ENCODE peak calls at places on chromosomes 2 and 18, in four cellular contexts. E is GM12891, V is GM12878, C is K562. H is an unnamed sample.

GRCh38 chr2:70920367-70920715 is 15.4 kb upstream of the ATP6V1B1 start:
- DNase-seq in E (no peak), V (no peak), C (no peak), H (no peak)

GRCh38 chr2:86027913-86028762 is 77.5 kb downstream of the POLR1A start:
- DNase-seq in V (no peak), C (no peak), E (no peak), H (no peak)

GRCh38 chr2:96537734-96538486 is 1.4 kb downstream of the ARID5A start:
- DNase-seq in V (no peak), E (no peak), C (no peak), H (peak)

GRCh38 chr2:161028581-161028980 is 131.6 kb upstream of the TANK start:
- DNase-seq in V (no peak), E (no peak), C (no peak), H (no peak)

GRCh38 chr2:210224660-210225460 is at the start of gene ACADL:
- DNase-seq in E (peak), C (peak), V (no peak), H (peak)

GRCh38 chr2:71850306-71850801 is 297.3 kb downstream of the CYP26B1 start:
- DNase-seq in V (no peak), E (no peak), C (no peak), H (no peak)

GRCh38 chr2:101196220-101196661 is 45.1 kb upstream of the TBC1D8 start:
- DNase-seq in E (no peak), C (no peak), V (no peak), H (no peak)

GRCh38 chr2:27681844-27682243 is 18.2 kb downstream of the SLC4A1AP start:
- DNase-seq in V (no peak), E (no peak), C (no peak), H (no peak)

GRCh38 chr2:37590119-37590571 is 81.3 kb downstream of the CDC42EP3 start:
- DNase-seq in E (no peak), V (no peak), C (no peak), H (no peak)

GRCh38 chr18:11868230-11868629 is 17.0 kb downstream of the CHMP1B start:
- DNase-seq in E (no peak), V (no peak), C (no peak), H (no peak)

GRCh38 chr2:96527990-96528679 is 8.4 kb upstream of the ARID5A start:
- DNase-seq in C (no peak), V (peak), E (no peak), H (peak)

GRCh38 chr18:59021500-59021899 is 118.2 kb upstream of the SEC11C start:
- DNase-seq in V (no peak), C (no peak), E (no peak), H (no peak)

GRCh38 chr2:241901018-241901380 is 31.5 kb downstream of the RTP5 start:
- DNase-seq in V (no peak), E (no peak), C (no peak), H (no peak)

GRCh38 chr18:51479736-51480135 is 282.3 kb upstream of the MEX3C start:
- DNase-seq in C (no peak), V (no peak), E (no peak), H (no peak)

GRCh38 chr18:79629249-79629558 is 50.4 kb upstream of the CTDP1 start:
- DNase-seq in C (no peak), V (no peak), E (no peak), H (no peak)

GRCh38 chr2:224997802-224998201 is 44.5 kb downstream of the DOCK10 start:
- DNase-seq in C (no peak), V (no peak), E (no peak), H (no peak)

GRCh38 chr2:70471129-70471528 is 82.5 kb downstream of the TGFA start:
- DNase-seq in V (no peak), C (no peak), E (no peak), H (peak)

GRCh38 chr2:74632209-74632938 is 15.8 kb downstream of the M1AP start:
- DNase-seq in V (no peak), C (no peak), E (no peak), H (no peak)

GRCh38 chr2:46135230-46135555 is 162.0 kb upstream of the EPAS1 start:
- DNase-seq in V (no peak), C (no peak), E (no peak), H (no peak)

GRCh38 chr2:3168230-3168891 is 209.3 kb downstream of the EIPR1 start:
- DNase-seq in V (no peak), C (no peak), E (no peak), H (no peak)

GRCh38 chr18:23114171-23114881 is 21.0 kb upstream of the CABLES1 start:
- DNase-seq in E (no peak), V (no peak), C (no peak), H (no peak)

GRCh38 chr18:59502222-59502898 is 143.3 kb upstream of the LMAN1 start:
- DNase-seq in V (no peak), E (no peak), C (no peak), H (no peak)

GRCh38 chr2:122156101-122156500 is 400.6 kb downstream of the TSN start:
- DNase-seq in E (no peak), V (no peak), C (no peak), H (no peak)

GRCh38 chr2:39875182-39875913 is 96.3 kb upstream of the THUMPD2 start:
- DNase-seq in E (no peak), C (no peak), V (no peak), H (no peak)

GRCh38 chr2:46806526-46806925 is 109.1 kb downstream of the MCFD2 start:
- DNase-seq in E (no peak), C (no peak), V (no peak), H (no peak)

GRCh38 chr2:204842731-204843490 is 297.6 kb downstream of the PARD3B start:
- DNase-seq in V (no peak), E (no peak), C (no peak), H (no peak)

GRCh38 chr2:219689676-219690628 is 62.5 kb downstream of the SLC4A3 start:
- DNase-seq in V (peak), C (peak), E (peak), H (peak)

GRCh38 chr2:216677439-216678097 is 17.8 kb downstream of the IGFBP5 start:
- DNase-seq in C (no peak), E (no peak), V (no peak), H (no peak)

GRCh38 chr2:58620127-58620526 is 379.0 kb upstream of the FANCL start:
- DNase-seq in C (no peak), V (no peak), E (no peak), H (no peak)

GRCh38 chr2:238264072-238264460 is 24.2 kb upstream of the HES6 start:
- DNase-seq in C (no peak), V (no peak), E (no peak), H (no peak)

GRCh38 chr2:239252433-239253200 is 148.2 kb downstream of the HDAC4 start:
- DNase-seq in V (no peak), E (no peak), C (no peak), H (no peak)

GRCh38 chr2:30862054-30862651 is 54.9 kb upstream of the CAPN13 start:
- DNase-seq in E (peak), V (no peak), C (peak), H (peak)

GRCh38 chr18:31297248-31297647 is 20.7 kb upstream of the DSG1 start:
- DNase-seq in E (no peak), V (no peak), C (no peak), H (no peak)

GRCh38 chr2:138468617-138469016 is 33.0 kb upstream of the SPOPL start:
- DNase-seq in C (no peak), E (no peak), V (no peak), H (no peak)

GRCh38 chr18:47244041-47244440 is 7.4 kb downstream of the SKOR2 start:
- DNase-seq in E (no peak), C (no peak), V (no peak), H (no peak)

GRCh38 chr2:151189125-151189524 is 72.5 kb downstream of the RBM43 start:
- DNase-seq in E (no peak), V (no peak), C (no peak), H (no peak)
- TF ChIP-seq SPI1 in E (no peak), V (no peak), C (no peak), H (no peak)

GRCh38 chr2:240299710-240300068 is 135.8 kb upstream of the GPC1 start:
- DNase-seq in V (no peak), E (peak), C (no peak), H (no peak)

GRCh38 chr2:240300261-240300821 is 135.1 kb upstream of the GPC1 start:
- DNase-seq in V (no peak), E (peak), C (no peak), H (no peak)

GRCh38 chr2:240302041-240302440 is 133.4 kb upstream of the GPC1 start:
- DNase-seq in E (peak), V (no peak), C (no peak), H (no peak)

GRCh38 chr2:240301256-240301795 is 134.1 kb upstream of the GPC1 start:
- DNase-seq in C (no peak), E (peak), V (no peak), H (no peak)

GRCh38 chr2:240300840-240301239 is 134.6 kb upstream of the GPC1 start:
- DNase-seq in C (no peak), V (no peak), E (peak), H (no peak)
- TF ChIP-seq SPI1 in C (no peak), V (no peak), E (no peak), H (no peak)

GRCh38 chr2:177348735-177349693 is 43.6 kb upstream of the AGPS start:
- DNase-seq in C (no peak), E (no peak), V (no peak), H (no peak)

GRCh38 chr2:177355874-177356273 is 36.7 kb upstream of the AGPS start:
- DNase-seq in E (no peak), V (no peak), C (no peak), H (no peak)

GRCh38 chr2:177352441-177353070 is 40.0 kb upstream of the AGPS start:
- DNase-seq in C (no peak), V (no peak), E (no peak), H (peak)

GRCh38 chr2:177348090-177348489 is 44.5 kb upstream of the AGPS start:
- DNase-seq in V (no peak), C (no peak), E (no peak), H (no peak)

GRCh38 chr2:177353084-177353483 is 39.5 kb upstream of the AGPS start:
- DNase-seq in E (no peak), C (no peak), V (no peak), H (peak)
- TF ChIP-seq SPI1 in E (no peak), C (no peak), V (no peak), H (no peak)

DNA sequence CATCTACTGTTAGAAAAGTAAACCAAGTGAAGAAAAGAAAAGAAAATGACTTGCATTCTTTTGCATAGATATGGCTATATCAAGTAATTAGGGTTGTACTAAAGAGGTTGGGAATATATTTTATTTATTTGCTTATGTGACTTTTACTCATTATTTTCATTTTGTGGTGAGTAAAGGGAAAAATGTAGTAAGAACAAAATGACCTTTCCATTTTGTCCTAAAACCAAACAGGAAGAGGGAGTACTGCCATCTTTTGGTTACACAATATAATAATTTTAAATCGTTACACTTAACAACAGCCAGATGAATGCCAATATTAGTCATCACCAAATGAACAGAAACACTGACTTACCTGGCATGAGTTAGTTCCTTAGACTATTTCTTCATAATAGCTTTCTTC is 47.3 kb upstream of the NDUFV2 start:
- DNase-seq in E (no peak), C (no peak), V (no peak), H (no peak)
- TF ChIP-seq SPI1 in E (no peak), C (no peak), V (no peak), H (no peak)

GRCh38 chr2:26178246-26178645 is 5.4 kb downstream of the GAREM2 start:
- DNase-seq in C (no peak), E (no peak), V (no peak), H (no peak)

GRCh38 chr2:26179446-26179907 is 6.6 kb downstream of the GAREM2 start:
- DNase-seq in E (no peak), V (no peak), C (peak), H (no peak)

GRCh38 chr2:26177122-26177521 is 4.2 kb downstream of the GAREM2 start:
- DNase-seq in V (no peak), C (peak), E (no peak), H (no peak)

GRCh38 chr2:26175716-26176615 is 3.1 kb downstream of the GAREM2 start:
- DNase-seq in V (no peak), C (no peak), E (no peak), H (no peak)

GRCh38 chr2:26178746-26179436 is 6.0 kb downstream of the GAREM2 start:
- DNase-seq in C (peak), V (no peak), E (no peak), H (no peak)
- TF ChIP-seq SPI1 in C (no peak), V (no peak), E (no peak), H (no peak)

DNA sequence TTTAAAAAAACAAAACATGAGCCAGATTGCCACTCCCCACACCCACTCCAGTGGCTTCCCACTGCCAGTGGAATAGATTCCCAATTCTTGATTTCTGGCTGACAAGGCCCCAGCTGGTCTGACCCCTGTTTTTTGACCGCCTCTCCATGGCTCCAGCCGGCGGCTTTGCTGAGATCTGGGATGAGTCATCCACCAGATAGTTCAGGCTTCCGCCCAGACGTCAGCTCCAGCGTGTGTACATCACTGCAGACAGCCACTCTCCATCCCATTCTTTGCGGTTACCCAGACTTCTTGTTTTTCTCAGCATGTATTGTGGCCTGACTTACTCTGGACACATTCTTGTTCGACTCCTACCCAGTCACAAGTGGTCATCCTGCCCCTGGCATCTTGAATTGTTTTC is 227.9 kb downstream of the GBX2 start:
- DNase-seq in E (no peak), V (no peak), C (peak), H (no peak)
- TF ChIP-seq SPI1 in E (no peak), V (no peak), C (peak), H (no peak)

GRCh38 chr2:149877913-149878312 is 290.3 kb upstream of the MMADHC start:
- DNase-seq in C (no peak), E (no peak), V (no peak), H (no peak)
- TF ChIP-seq SPI1 in C (no peak), E (no peak), V (no peak), H (no peak)

DNA sequence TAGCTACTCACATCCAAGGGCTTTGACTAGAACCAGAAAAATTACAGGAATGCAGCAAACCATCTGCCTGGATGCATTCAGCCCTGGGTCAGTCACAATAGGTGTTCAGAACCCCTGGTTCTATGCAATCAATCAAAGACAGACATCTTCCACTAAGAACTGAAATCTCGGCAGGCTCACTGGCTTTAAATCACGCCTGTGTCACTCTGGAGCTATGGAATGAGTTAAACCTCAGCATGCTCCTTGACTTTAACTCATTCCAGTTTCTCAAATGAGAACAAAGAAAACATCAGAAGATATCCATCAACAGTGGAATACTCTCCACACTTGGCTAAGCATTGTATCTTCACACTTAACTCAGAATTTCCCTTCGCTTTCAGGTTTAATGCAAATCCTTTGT is 68.0 kb upstream of the SPTBN1 start:
- DNase-seq in V (no peak), E (no peak), C (no peak), H (no peak)
- TF ChIP-seq SPI1 in V (no peak), E (no peak), C (no peak), H (no peak)

GRCh38 chr2:32611771-32612170 is 16.1 kb upstream of the TTC27 start:
- DNase-seq in C (no peak), V (no peak), E (no peak), H (no peak)

GRCh38 chr2:32617790-32618189 is 10.1 kb upstream of the TTC27 start:
- DNase-seq in C (no peak), V (no peak), E (no peak), H (no peak)

GRCh38 chr2:32611366-32611765 is 16.5 kb upstream of the TTC27 start:
- DNase-seq in V (no peak), C (no peak), E (no peak), H (no peak)

GRCh38 chr2:32614069-32614468 is 13.8 kb upstream of the TTC27 start:
- DNase-seq in V (no peak), E (no peak), C (no peak), H (no peak)
- TF ChIP-seq SPI1 in V (no peak), E (no peak), C (no peak), H (no peak)

GRCh38 chr2:60867007-60867406 is 14.4 kb upstream of the REL start:
- DNase-seq in V (no peak), C (no peak), E (no peak), H (no peak)

GRCh38 chr2:60867848-60868247 is 13.5 kb upstream of the REL start:
- DNase-seq in V (no peak), E (no peak), C (no peak), H (peak)

GRCh38 chr2:60873381-60873780 is 8.0 kb upstream of the REL start:
- DNase-seq in V (peak), C (no peak), E (no peak), H (no peak)

GRCh38 chr2:60872510-60872928 is 8.9 kb upstream of the REL start:
- DNase-seq in V (peak), E (no peak), C (no peak), H (no peak)

DNA sequence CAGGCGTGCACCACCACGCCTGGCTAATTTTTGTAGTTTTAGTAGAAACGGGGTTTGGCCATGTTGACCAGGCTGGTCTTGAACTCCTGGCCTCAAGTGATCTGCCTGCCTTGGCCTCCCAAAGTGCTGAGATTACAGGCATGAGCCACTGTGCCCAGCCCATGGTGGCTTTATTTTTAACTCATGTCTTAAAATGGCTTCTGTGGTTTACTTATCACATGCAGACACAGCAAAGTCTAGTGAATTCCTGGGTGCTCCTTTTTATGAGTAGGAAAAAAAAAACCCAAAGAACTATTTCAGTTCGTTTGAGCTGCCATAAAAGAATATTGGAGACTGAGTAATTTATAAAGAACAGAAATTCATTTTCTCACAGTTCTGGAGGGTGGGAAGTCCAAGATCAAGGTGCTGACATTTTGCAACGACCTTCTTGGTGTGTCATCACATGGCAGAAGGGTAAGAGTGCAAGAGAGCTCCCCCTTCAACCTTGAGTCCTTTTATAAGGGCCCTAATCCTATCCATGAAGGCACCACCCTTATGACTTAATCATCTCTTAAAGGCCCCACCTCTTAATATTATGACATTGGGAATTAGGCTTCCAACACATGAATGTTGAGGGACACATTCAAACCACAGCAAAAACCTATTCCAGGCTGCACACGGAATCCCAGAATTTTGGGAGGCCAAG is 12.6 kb upstream of the REL start:
- DNase-seq in V (no peak), E (no peak), C (no peak), H (no peak)
- TF ChIP-seq SPI1 in V (no peak), E (no peak), C (no peak), H (no peak)